ENCODE peak calls at places on chromosomes 5 and 9, in eight cellular contexts. One of them, this sample, is unnamed.

GRCh38 chr9:69452110-69452780 is 127.2 kb downstream of the ENTREP1 start:
- DNase-seq in progenitor cell of endocrine pancreas: no peak
- DNase-seq in GM13976: no peak
- DNase-seq in AG10803: no peak
- DNase-seq in BE2C: no peak
- DNase-seq in chondrocyte: no peak
- DNase-seq in B cell: no peak
- DNase-seq in uterus: no peak
- DNase-seq in this sample: peak; percentile 24

GRCh38 chr5:176425138-176425537 is 8.8 kb upstream of the CLTB start:
- DNase-seq in AG10803: no peak
- DNase-seq in GM13976: no peak
- DNase-seq in chondrocyte: no peak
- DNase-seq in progenitor cell of endocrine pancreas: no peak
- DNase-seq in B cell: no peak
- DNase-seq in BE2C: no peak
- DNase-seq in uterus: no peak
- DNase-seq in this sample: no peak

GRCh38 chr5:116830079-116830478 is 255.5 kb upstream of the SEMA6A start:
- DNase-seq in progenitor cell of endocrine pancreas: no peak
- DNase-seq in AG10803: no peak
- DNase-seq in chondrocyte: no peak
- DNase-seq in uterus: no peak
- DNase-seq in B cell: no peak
- DNase-seq in GM13976: no peak
- DNase-seq in BE2C: no peak
- DNase-seq in this sample: no peak

GRCh38 chr5:43543434-43543833 is 13.4 kb downstream of the PAIP1 start:
- DNase-seq in chondrocyte: no peak
- DNase-seq in GM13976: no peak
- DNase-seq in AG10803: no peak
- DNase-seq in progenitor cell of endocrine pancreas: no peak
- DNase-seq in B cell: no peak
- DNase-seq in BE2C: no peak
- DNase-seq in uterus: no peak
- DNase-seq in this sample: no peak

GRCh38 chr5:129670944-129671343 is 77.0 kb upstream of the MINAR2 start:
- DNase-seq in progenitor cell of endocrine pancreas: no peak
- DNase-seq in BE2C: no peak
- DNase-seq in B cell: no peak
- DNase-seq in AG10803: peak; percentile 0
- DNase-seq in GM13976: no peak
- DNase-seq in chondrocyte: no peak
- DNase-seq in uterus: no peak
- DNase-seq in this sample: no peak

GRCh38 chr9:104802110-104802509 is 38.2 kb downstream of the NIPSNAP3B start:
- DNase-seq in chondrocyte: no peak
- DNase-seq in uterus: no peak
- DNase-seq in AG10803: no peak
- DNase-seq in B cell: no peak
- DNase-seq in GM13976: no peak
- DNase-seq in BE2C: no peak
- DNase-seq in progenitor cell of endocrine pancreas: no peak
- DNase-seq in this sample: no peak

GRCh38 chr5:56112526-56113121 is 117.9 kb upstream of the IL6ST start:
- DNase-seq in BE2C: no peak
- DNase-seq in B cell: no peak
- DNase-seq in chondrocyte: no peak
- DNase-seq in progenitor cell of endocrine pancreas: no peak
- DNase-seq in AG10803: peak; percentile 23
- DNase-seq in GM13976: no peak
- DNase-seq in uterus: peak; percentile 31
- DNase-seq in this sample: no peak

GRCh38 chr5:175436403-175436802 is 7.6 kb downstream of the DRD1 start:
- DNase-seq in B cell: no peak
- DNase-seq in BE2C: no peak
- DNase-seq in GM13976: no peak
- DNase-seq in uterus: no peak
- DNase-seq in progenitor cell of endocrine pancreas: no peak
- DNase-seq in chondrocyte: no peak
- DNase-seq in AG10803: no peak
- DNase-seq in this sample: no peak

GRCh38 chr5:16742938-16743337 is 126.1 kb upstream of the RETREG1 start:
- DNase-seq in progenitor cell of endocrine pancreas: no peak
- DNase-seq in BE2C: no peak
- DNase-seq in AG10803: no peak
- DNase-seq in B cell: no peak
- DNase-seq in chondrocyte: no peak
- DNase-seq in GM13976: no peak
- DNase-seq in uterus: no peak
- DNase-seq in this sample: no peak

GRCh38 chr9:131402073-131402472 is 8.2 kb downstream of the PRRC2B start:
- DNase-seq in GM13976: no peak
- DNase-seq in chondrocyte: no peak
- DNase-seq in B cell: no peak
- DNase-seq in AG10803: peak; percentile 52
- DNase-seq in BE2C: no peak
- DNase-seq in uterus: no peak
- DNase-seq in progenitor cell of endocrine pancreas: no peak
- DNase-seq in this sample: no peak

GRCh38 chr9:92737611-92738299 is 26.9 kb downstream of the BICD2 start:
- DNase-seq in AG10803: no peak
- DNase-seq in B cell: no peak
- DNase-seq in GM13976: no peak
- DNase-seq in BE2C: no peak
- DNase-seq in progenitor cell of endocrine pancreas: no peak
- DNase-seq in chondrocyte: peak; percentile 87
- DNase-seq in uterus: no peak
- DNase-seq in this sample: no peak

GRCh38 chr9:26012797-26013594 is 334.8 kb upstream of the TUSC1 start:
- DNase-seq in progenitor cell of endocrine pancreas: no peak
- DNase-seq in BE2C: no peak
- DNase-seq in AG10803: peak; percentile 12
- DNase-seq in uterus: no peak
- DNase-seq in GM13976: no peak
- DNase-seq in B cell: no peak
- DNase-seq in chondrocyte: no peak
- DNase-seq in this sample: no peak

GRCh38 chr9:33044162-33044673 is 19.1 kb downstream of the DNAJA1 start:
- DNase-seq in B cell: peak; percentile 63
- DNase-seq in GM13976: peak; percentile 86
- DNase-seq in uterus: peak; percentile 85
- DNase-seq in chondrocyte: no peak
- DNase-seq in AG10803: peak; percentile 88
- DNase-seq in progenitor cell of endocrine pancreas: peak; percentile 63
- DNase-seq in BE2C: peak; percentile 85
- DNase-seq in this sample: peak; percentile 84

GRCh38 chr9:97408562-97408961 is 3.3 kb upstream of the TDRD7 start:
- DNase-seq in GM13976: no peak
- DNase-seq in uterus: no peak
- DNase-seq in AG10803: no peak
- DNase-seq in B cell: no peak
- DNase-seq in chondrocyte: no peak
- DNase-seq in progenitor cell of endocrine pancreas: no peak
- DNase-seq in BE2C: no peak
- DNase-seq in this sample: no peak

GRCh38 chr9:6646028-6646636 is 603 bp upstream of the GLDC start:
- DNase-seq in AG10803: no peak
- DNase-seq in BE2C: no peak
- DNase-seq in B cell: no peak
- DNase-seq in uterus: no peak
- DNase-seq in progenitor cell of endocrine pancreas: no peak
- DNase-seq in GM13976: no peak
- DNase-seq in chondrocyte: no peak
- DNase-seq in this sample: no peak

GRCh38 chr9:135132008-135132407 is 44.5 kb downstream of the OLFM1 start:
- DNase-seq in B cell: no peak
- DNase-seq in GM13976: no peak
- DNase-seq in chondrocyte: no peak
- DNase-seq in BE2C: no peak
- DNase-seq in progenitor cell of endocrine pancreas: no peak
- DNase-seq in AG10803: no peak
- DNase-seq in uterus: no peak
- DNase-seq in this sample: no peak

DNA sequence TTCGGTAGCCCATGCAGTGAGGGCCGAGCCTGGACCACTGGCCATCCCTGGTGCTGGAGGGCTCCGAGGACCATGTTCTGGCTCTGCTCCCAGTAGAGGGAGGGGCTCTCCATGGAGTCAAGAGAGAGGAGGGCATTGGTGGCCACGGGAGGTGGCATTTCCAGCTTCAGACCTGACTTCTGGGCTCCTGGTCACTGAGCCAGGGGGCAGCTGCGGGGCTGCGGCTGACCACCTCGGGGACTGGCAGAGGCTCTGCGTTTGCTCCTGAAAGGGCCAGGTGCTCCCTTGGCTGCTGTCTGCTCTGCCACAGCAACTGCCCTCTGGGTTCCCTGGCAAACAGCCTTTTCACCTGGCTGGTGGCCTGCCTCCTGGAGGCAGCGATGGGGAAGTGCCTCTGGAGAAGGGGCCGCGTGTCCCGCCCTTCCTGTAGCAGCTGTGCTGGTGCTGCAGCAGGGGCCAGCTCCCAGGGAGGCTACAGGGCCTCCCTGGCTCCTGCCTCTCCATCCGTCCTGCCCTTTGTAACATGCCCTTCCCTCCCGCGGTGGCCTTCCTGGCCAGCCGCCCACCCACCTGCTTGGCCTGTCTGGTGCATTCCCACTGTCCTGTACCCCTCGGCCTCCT is 144.6 kb downstream of the CACNA1B start:
- DNase-seq in progenitor cell of endocrine pancreas: no peak
- DNase-seq in BE2C: no peak
- DNase-seq in chondrocyte: no peak
- DNase-seq in AG10803: no peak
- DNase-seq in GM13976: peak; percentile 59
- DNase-seq in B cell: no peak
- DNase-seq in uterus: no peak
- DNase-seq in this sample: peak; percentile 51
- TF ChIP-seq CTCF in progenitor cell of endocrine pancreas: peak; percentile 61
- TF ChIP-seq CTCF in BE2C: no peak
- TF ChIP-seq CTCF in chondrocyte: peak; percentile 69
- TF ChIP-seq CTCF in AG10803: no peak
- TF ChIP-seq CTCF in GM13976: no peak
- TF ChIP-seq CTCF in B cell: no peak
- TF ChIP-seq CTCF in uterus: no peak
- TF ChIP-seq CTCF in this sample: peak; percentile 53

DNA sequence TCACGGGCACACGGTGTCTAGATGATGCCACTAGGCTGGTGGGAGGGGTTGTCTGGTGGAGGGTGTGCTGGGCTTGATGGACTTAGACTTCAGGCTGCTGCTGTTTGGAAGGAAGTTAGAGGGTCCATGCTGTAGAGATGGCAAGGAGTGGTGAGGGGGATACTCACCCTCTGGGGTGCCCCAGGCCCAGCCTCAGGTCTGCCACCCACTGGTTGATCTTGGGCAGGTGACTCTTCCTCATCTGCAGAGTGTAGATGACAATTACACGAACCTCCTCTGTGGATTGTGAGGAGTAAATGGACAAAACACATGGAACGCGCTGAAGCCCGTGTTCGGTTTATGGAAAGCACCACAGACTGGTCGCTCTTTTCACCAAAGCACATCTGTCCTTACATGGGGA is 58.1 kb downstream of the ZNF618 start:
- DNase-seq in GM13976: no peak
- DNase-seq in B cell: no peak
- DNase-seq in uterus: no peak
- DNase-seq in AG10803: no peak
- DNase-seq in progenitor cell of endocrine pancreas: no peak
- DNase-seq in BE2C: no peak
- DNase-seq in chondrocyte: no peak
- DNase-seq in this sample: no peak
- TF ChIP-seq CTCF in GM13976: no peak
- TF ChIP-seq CTCF in B cell: no peak
- TF ChIP-seq CTCF in uterus: no peak
- TF ChIP-seq CTCF in AG10803: no peak
- TF ChIP-seq CTCF in progenitor cell of endocrine pancreas: no peak
- TF ChIP-seq CTCF in BE2C: no peak
- TF ChIP-seq CTCF in chondrocyte: no peak
- TF ChIP-seq CTCF in this sample: no peak

GRCh38 chr9:95038666-95039065 is 278.8 kb downstream of the FANCC start:
- DNase-seq in uterus: no peak
- DNase-seq in AG10803: no peak
- DNase-seq in B cell: no peak
- DNase-seq in progenitor cell of endocrine pancreas: no peak
- DNase-seq in GM13976: no peak
- DNase-seq in chondrocyte: no peak
- DNase-seq in BE2C: no peak
- DNase-seq in this sample: no peak
- TF ChIP-seq CTCF in uterus: no peak
- TF ChIP-seq CTCF in AG10803: no peak
- TF ChIP-seq CTCF in B cell: no peak
- TF ChIP-seq CTCF in progenitor cell of endocrine pancreas: no peak
- TF ChIP-seq CTCF in GM13976: no peak
- TF ChIP-seq CTCF in chondrocyte: no peak
- TF ChIP-seq CTCF in BE2C: no peak
- TF ChIP-seq CTCF in this sample: no peak

GRCh38 chr9:128727626-128728248 is 3.8 kb upstream of the ZDHHC12 start:
- DNase-seq in progenitor cell of endocrine pancreas: no peak
- DNase-seq in AG10803: no peak
- DNase-seq in B cell: no peak
- DNase-seq in chondrocyte: no peak
- DNase-seq in BE2C: no peak
- DNase-seq in GM13976: no peak
- DNase-seq in uterus: no peak
- DNase-seq in this sample: no peak

GRCh38 chr9:128723866-128724743 is at the start of gene ZDHHC12:
- DNase-seq in B cell: peak; percentile 99
- DNase-seq in uterus: peak; percentile 96
- DNase-seq in GM13976: peak; percentile 100
- DNase-seq in AG10803: peak; percentile 87
- DNase-seq in chondrocyte: peak; percentile 98
- DNase-seq in progenitor cell of endocrine pancreas: peak; percentile 96
- DNase-seq in BE2C: peak; percentile 99
- DNase-seq in this sample: peak; percentile 94

GRCh38 chr9:128722380-128723351 is 1.3 kb downstream of the ZDHHC12 start:
- DNase-seq in progenitor cell of endocrine pancreas: no peak
- DNase-seq in GM13976: no peak
- DNase-seq in BE2C: no peak
- DNase-seq in B cell: no peak
- DNase-seq in chondrocyte: no peak
- DNase-seq in AG10803: no peak
- DNase-seq in uterus: no peak
- DNase-seq in this sample: no peak

GRCh38 chr9:128723352-128723865 is 518 bp downstream of the ZDHHC12 start:
- DNase-seq in uterus: peak; percentile 52
- DNase-seq in chondrocyte: no peak
- DNase-seq in progenitor cell of endocrine pancreas: no peak
- DNase-seq in B cell: no peak
- DNase-seq in BE2C: no peak
- DNase-seq in AG10803: no peak
- DNase-seq in GM13976: no peak
- DNase-seq in this sample: no peak

DNA sequence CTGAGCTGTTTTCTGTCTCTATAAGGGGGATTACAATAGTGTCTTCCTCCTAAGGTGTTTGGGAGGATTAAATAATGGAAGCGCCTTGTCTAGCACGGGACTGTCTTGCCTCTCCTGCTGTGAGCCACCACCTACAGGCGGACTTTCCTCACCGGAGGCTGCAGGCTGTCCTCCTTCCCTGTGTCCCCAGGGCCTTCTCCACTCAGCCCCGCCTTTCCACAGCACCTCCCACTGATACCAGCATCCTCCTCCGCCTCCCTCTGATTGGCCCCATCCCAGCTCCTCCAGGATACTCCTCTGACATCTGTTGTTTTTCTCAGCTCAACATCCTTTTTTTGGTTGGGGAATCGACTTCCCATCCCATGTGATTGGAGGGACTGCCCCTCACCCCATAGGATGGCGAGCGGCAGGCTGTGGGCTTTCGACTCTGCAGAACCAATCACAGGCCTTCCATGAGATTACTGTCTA is 851 bp upstream of the ZDHHC12 start:
- DNase-seq in progenitor cell of endocrine pancreas: no peak
- DNase-seq in B cell: no peak
- DNase-seq in BE2C: peak; percentile 82
- DNase-seq in AG10803: peak; percentile 67
- DNase-seq in chondrocyte: no peak
- DNase-seq in GM13976: peak; percentile 70
- DNase-seq in uterus: peak; percentile 81
- DNase-seq in this sample: peak; percentile 49
- TF ChIP-seq CTCF in progenitor cell of endocrine pancreas: no peak
- TF ChIP-seq CTCF in B cell: no peak
- TF ChIP-seq CTCF in BE2C: peak; percentile 14
- TF ChIP-seq CTCF in AG10803: no peak
- TF ChIP-seq CTCF in chondrocyte: no peak
- TF ChIP-seq CTCF in GM13976: no peak
- TF ChIP-seq CTCF in uterus: no peak
- TF ChIP-seq CTCF in this sample: no peak